ENCODE peak calls at places on chromosomes 5 and 9, in six cellular contexts. S is foreskin fibroblast, P is Right ventricle myocardium superior, Y is NCI-H345, Q is EL, T is AG08395. H is an unnamed sample.

GRCh38 chr9:89640391-89640790 is 35.6 kb downstream of the GADD45G start:
- DNase-seq in S (no peak), P (peak; percentile 66), Y (no peak), Q (no peak), T (no peak), H (no peak)

GRCh38 chr5:100444961-100445360 is 90.2 kb upstream of the FAM174A start:
- DNase-seq in S (no peak), P (no peak), Y (no peak), Q (no peak), T (no peak), H (no peak)

GRCh38 chr9:35258665-35259474 is 97.1 kb downstream of the UNC13B start:
- DNase-seq in S (peak; percentile 59), P (peak; percentile 79), Y (peak; percentile 58), Q (peak; percentile 72), T (peak; percentile 68), H (peak; percentile 70)

GRCh38 chr9:36322462-36322861 is 64.2 kb upstream of the GNE start:
- DNase-seq in S (no peak), P (no peak), Y (no peak), Q (no peak), T (no peak), H (no peak)

GRCh38 chr5:32390819-32391591 is 53.5 kb downstream of the ZFR start:
- DNase-seq in S (peak; percentile 73), P (no peak), Y (no peak), Q (peak; percentile 80), T (peak; percentile 61), H (peak; percentile 63)

GRCh38 chr9:113988951-113989780 is 88.9 kb downstream of the AMBP start:
- DNase-seq in S (no peak), P (peak; percentile 78), Y (no peak), Q (no peak), T (no peak), H (peak; percentile 65)

GRCh38 chr5:139394123-139394653 is 716 bp downstream of the PROB1 start:
- DNase-seq in S (no peak), P (peak; percentile 65), Y (no peak), Q (peak; percentile 55), T (peak; percentile 47), H (peak; percentile 59)

GRCh38 chr5:56802235-56802634 is 13.1 kb upstream of the MAP3K1 start:
- DNase-seq in S (no peak), P (no peak), Y (no peak), Q (no peak), T (no peak), H (no peak)

GRCh38 chr9:136169495-136169894 is 35.4 kb downstream of the LHX3 start:
- DNase-seq in S (no peak), P (peak; percentile 13), Y (no peak), Q (no peak), T (no peak), H (no peak)

GRCh38 chr5:37478495-37478894 is 99.4 kb downstream of the WDR70 start:
- DNase-seq in S (no peak), P (no peak), Y (no peak), Q (no peak), T (no peak), H (no peak)

GRCh38 chr9:130824616-130825015 is 10.4 kb upstream of the ABL1 start:
- DNase-seq in S (no peak), P (no peak), Y (no peak), Q (no peak), T (peak; percentile 22), H (no peak)

GRCh38 chr9:130106860-130107848 is 53.4 kb downstream of the GPR107 start:
- DNase-seq in S (peak; percentile 76), P (peak; percentile 89), Y (peak; percentile 72), Q (peak; percentile 78), T (peak; percentile 85), H (peak; percentile 85)

GRCh38 chr5:111278824-111279504 is 54.8 kb downstream of the CAMK4 start:
- DNase-seq in S (peak; percentile 1), P (peak; percentile 70), Y (no peak), Q (peak; percentile 46), T (peak; percentile 11), H (peak; percentile 49)

GRCh38 chr9:91750343-91750742 is 199.7 kb downstream of the ROR2 start:
- DNase-seq in S (peak; percentile 24), P (no peak), Y (no peak), Q (no peak), T (peak; percentile 41), H (peak; percentile 51)

GRCh38 chr5:14413331-14413750 is 168.3 kb upstream of the OTULINL start:
- DNase-seq in S (no peak), P (no peak), Y (no peak), Q (peak; percentile 57), T (no peak), H (no peak)

GRCh38 chr9:130834371-130835311 is at the start of gene ABL1:
- DNase-seq in S (peak; percentile 83), P (peak; percentile 81), Y (peak; percentile 72), Q (peak; percentile 90), T (peak; percentile 76), H (peak; percentile 87)

GRCh38 chr5:150789943-150790611 is 11.5 kb downstream of the SMIM3 start:
- DNase-seq in S (peak; percentile 97), P (peak; percentile 44), Y (no peak), Q (peak; percentile 99), T (peak; percentile 94), H (peak; percentile 88)

GRCh38 chr9:3920586-3921582 is 379.0 kb downstream of the GLIS3 start:
- DNase-seq in S (no peak), P (no peak), Y (no peak), Q (no peak), T (no peak), H (no peak)

GRCh38 chr5:66960373-66961137 is 236.0 kb downstream of the CD180 start:
- DNase-seq in S (peak; percentile 21), P (no peak), Y (peak; percentile 72), Q (peak; percentile 40), T (peak; percentile 41), H (peak; percentile 36)

GRCh38 chr9:73008273-73008672 is 55.4 kb upstream of the ALDH1A1 start:
- DNase-seq in S (no peak), P (no peak), Y (no peak), Q (no peak), T (no peak), H (no peak)

GRCh38 chr5:156186760-156187159 is 140.2 kb upstream of the SGCD start:
- DNase-seq in S (no peak), P (no peak), Y (no peak), Q (no peak), T (peak; percentile 58), H (peak; percentile 65)

GRCh38 chr5:61332891-61333350 is 863 bp downstream of the ZSWIM6 start:
- DNase-seq in S (peak; percentile 68), P (peak; percentile 72), Y (no peak), Q (peak; percentile 73), T (peak; percentile 49), H (peak; percentile 72)

GRCh38 chr5:115624994-115625393 is 842 bp downstream of the TMED7 start:
- DNase-seq in S (no peak), P (no peak), Y (no peak), Q (no peak), T (no peak), H (no peak)

GRCh38 chr9:123046796-123047195 is 13.3 kb downstream of the GPR21 start:
- DNase-seq in S (no peak), P (no peak), Y (no peak), Q (no peak), T (no peak), H (no peak)

GRCh38 chr9:78112004-78112403 is 80.4 kb upstream of the GNAQ start:
- DNase-seq in S (no peak), P (no peak), Y (no peak), Q (no peak), T (no peak), H (no peak)

GRCh38 chr5:107985144-107985543 is 314.4 kb upstream of the EFNA5 start:
- DNase-seq in S (no peak), P (no peak), Y (no peak), Q (no peak), T (no peak), H (no peak)

H was measured in AG20443.